ENCODE peak calls at places on chromosomes 1 and 21, in ten cellular contexts. B is NCI-H345, R is HCEC 1CT, L is kidney glomerular epithelial cell, K is SHP77, S is T follicular helper cell, O is endothelial cell of umbilical vein, W is left colon, Z is GM23338, T is GM18507. V is an unnamed sample.

GRCh38 chr21:29800051-29800450 is 139.7 kb downstream of the GRIK1 start:
- DNase-seq in B (no peak), R (no peak), L (no peak), K (no peak), S (no peak), O (no peak), W (no peak), Z (peak), T (no peak), V (no peak)

GRCh38 chr1:226001852-226002666 is 2.9 kb upstream of the SDE2 start:
- DNase-seq in B (peak), R (no peak), L (no peak), K (peak), S (peak), O (peak), W (peak), Z (no peak), T (no peak), V (no peak)

GRCh38 chr1:204513117-204513716 is 3.0 kb upstream of the MDM4 start:
- DNase-seq in B (no peak), R (no peak), L (no peak), K (no peak), S (peak), O (no peak), W (no peak), Z (no peak), T (no peak), V (no peak)

GRCh38 chr1:143698016-143698415 is 273.8 kb downstream of the FAM72C start:
- DNase-seq in B (no peak), R (no peak), L (no peak), K (peak), S (no peak), O (no peak), W (peak), Z (peak), T (no peak), V (peak)

GRCh38 chr21:42834730-42835191 is 44.6 kb downstream of the WDR4 start:
- DNase-seq in B (no peak), R (no peak), L (no peak), K (no peak), S (no peak), O (no peak), W (no peak), Z (no peak), T (no peak), V (no peak)

GRCh38 chr21:35106246-35106835 is 57.2 kb upstream of the RUNX1 start:
- DNase-seq in B (no peak), R (no peak), L (no peak), K (no peak), S (no peak), O (no peak), W (no peak), Z (no peak), T (no peak), V (no peak)

GRCh38 chr1:41072051-41072450 is 50.5 kb upstream of the SLFNL1 start:
- DNase-seq in B (no peak), R (peak), L (no peak), K (no peak), S (no peak), O (no peak), W (no peak), Z (no peak), T (no peak), V (no peak)

GRCh38 chr1:204725821-204726448 is 40.4 kb upstream of the LRRN2 start:
- DNase-seq in B (peak), R (no peak), L (peak), K (no peak), S (no peak), O (no peak), W (no peak), Z (no peak), T (no peak), V (peak)

GRCh38 chr1:92705456-92705855 is 79.5 kb downstream of the EVI5 start:
- DNase-seq in B (no peak), R (peak), L (no peak), K (no peak), S (no peak), O (peak), W (no peak), Z (no peak), T (no peak), V (no peak)

GRCh38 chr21:42122808-42123207 is 51.7 kb downstream of the UMODL1 start:
- DNase-seq in B (peak), R (no peak), L (no peak), K (no peak), S (no peak), O (no peak), W (no peak), Z (no peak), T (no peak), V (no peak)

GRCh38 chr21:35658242-35658641 is 402.1 kb downstream of the SETD4 start:
- DNase-seq in B (no peak), R (peak), L (no peak), K (no peak), S (no peak), O (no peak), W (no peak), Z (no peak), T (no peak), V (no peak)

GRCh38 chr1:25854554-25854953 is 4.7 kb downstream of the AUNIP start:
- DNase-seq in B (peak), R (no peak), L (no peak), K (no peak), S (no peak), O (no peak), W (no peak), Z (no peak), T (no peak), V (no peak)

GRCh38 chr21:44531606-44532128 is 8.3 kb downstream of the KRTAP10-1 start:
- DNase-seq in B (no peak), R (no peak), L (no peak), K (peak), S (no peak), O (no peak), W (no peak), Z (no peak), T (no peak), V (no peak)

GRCh38 chr21:38343691-38344090 is 86.9 kb downstream of the KCNJ15 start:
- DNase-seq in B (no peak), R (no peak), L (peak), K (peak), S (no peak), O (peak), W (no peak), Z (no peak), T (no peak), V (no peak)

GRCh38 chr1:151213560-151213959 is 15.2 kb downstream of the PIP5K1A start:
- DNase-seq in B (no peak), R (no peak), L (no peak), K (no peak), S (no peak), O (no peak), W (no peak), Z (no peak), T (no peak), V (no peak)

GRCh38 chr1:155324717-155325595 is 4.3 kb downstream of the RUSC1 start:
- DNase-seq in B (no peak), R (peak), L (peak), K (peak), S (no peak), O (peak), W (peak), Z (peak), T (no peak), V (peak)

GRCh38 chr1:44332505-44332904 is 22.6 kb downstream of the ERI3 start:
- DNase-seq in B (no peak), R (no peak), L (no peak), K (no peak), S (no peak), O (no peak), W (no peak), Z (no peak), T (no peak), V (no peak)

GRCh38 chr1:3068400-3069361 is at the start of gene PRDM16:
- DNase-seq in B (no peak), R (no peak), L (no peak), K (no peak), S (no peak), O (no peak), W (no peak), Z (peak), T (no peak), V (no peak)

GRCh38 chr1:195656780-195657179 is 951.5 kb downstream of the KCNT2 start:
- DNase-seq in B (no peak), R (no peak), L (no peak), K (no peak), S (no peak), O (no peak), W (no peak), Z (no peak), T (no peak), V (no peak)

GRCh38 chr1:196143602-196144342 is 464.5 kb downstream of the KCNT2 start:
- DNase-seq in B (no peak), R (peak), L (no peak), K (no peak), S (no peak), O (no peak), W (no peak), Z (peak), T (no peak), V (no peak)

GRCh38 chr1:206742702-206743383 is 27.7 kb upstream of the IL19 start:
- DNase-seq in B (no peak), R (no peak), L (no peak), K (no peak), S (no peak), O (no peak), W (no peak), Z (no peak), T (no peak), V (no peak)

GRCh38 chr1:22709891-22710687 is 550 bp upstream of the EPHB2 start:
- DNase-seq in B (peak), R (peak), L (peak), K (no peak), S (peak), O (peak), W (peak), Z (peak), T (no peak), V (no peak)

GRCh38 chr1:209723761-209724693 is 19.4 kb downstream of the HSD11B1 start:
- DNase-seq in B (no peak), R (no peak), L (no peak), K (no peak), S (no peak), O (no peak), W (no peak), Z (no peak), T (no peak), V (no peak)

GRCh38 chr1:4344065-4344753 is 310.2 kb upstream of the AJAP1 start:
- DNase-seq in B (no peak), R (no peak), L (no peak), K (no peak), S (no peak), O (no peak), W (no peak), Z (no peak), T (no peak), V (no peak)

GRCh38 chr1:202244841-202245261 is 51.3 kb downstream of the LGR6 start:
- DNase-seq in B (no peak), R (no peak), L (no peak), K (no peak), S (no peak), O (no peak), W (no peak), Z (no peak), T (no peak), V (no peak)

GRCh38 chr1:156747737-156748669 is 3.5 kb downstream of the HDGF start:
- DNase-seq in B (no peak), R (peak), L (no peak), K (no peak), S (no peak), O (peak), W (no peak), Z (no peak), T (no peak), V (no peak)

GRCh38 chr1:47709302-47710074 is 271.6 kb downstream of the FOXD2 start:
- DNase-seq in B (peak), R (no peak), L (no peak), K (no peak), S (no peak), O (no peak), W (peak), Z (peak), T (no peak), V (peak)

GRCh38 chr1:177907000-177907399 is 62.9 kb downstream of the SEC16B start:
- DNase-seq in B (peak), R (no peak), L (no peak), K (no peak), S (no peak), O (no peak), W (no peak), Z (no peak), T (no peak), V (no peak)

GRCh38 chr1:225635649-225636048 is 17.3 kb downstream of the ENAH start:
- DNase-seq in B (no peak), R (no peak), L (no peak), K (no peak), S (no peak), O (no peak), W (no peak), Z (no peak), T (no peak), V (no peak)

GRCh38 chr1:154843913-154844681 is 26.0 kb downstream of the KCNN3 start:
- DNase-seq in B (no peak), R (no peak), L (no peak), K (no peak), S (no peak), O (no peak), W (no peak), Z (no peak), T (no peak), V (no peak)

GRCh38 chr1:97553975-97554374 is 366.9 kb downstream of the DPYD start:
- DNase-seq in B (no peak), R (no peak), L (no peak), K (no peak), S (no peak), O (no peak), W (no peak), Z (no peak), T (no peak), V (no peak)

GRCh38 chr1:118097622-118098348 is 87.2 kb downstream of the SPAG17 start:
- DNase-seq in B (no peak), R (peak), L (no peak), K (no peak), S (no peak), O (no peak), W (no peak), Z (no peak), T (no peak), V (no peak)